ENCODE peak calls at places on chromosomes 13 and 19, in six cellular contexts. One of them, this sample, is unnamed.

GRCh38 chr19:39237200-39238184 is 7.3 kb downstream of the IFNL3 start:
- DNase-seq in NCI-H1092: no peak
- DNase-seq in activated CD4-positive, CD25-positive, alpha-beta regulatory T cell treated with anti-CD3 and anti-CD28 coated beads, Interleukin-2, amount 50 U/mL, for 16 hours: no peak
- DNase-seq in midbrain: no peak
- DNase-seq in NCI-H1694: no peak
- DNase-seq in glutamatergic neuron: no peak
- DNase-seq in this sample: no peak

GRCh38 chr13:46605089-46605488 is 52.1 kb downstream of the LRCH1 start:
- DNase-seq in NCI-H1092: no peak
- DNase-seq in activated CD4-positive, CD25-positive, alpha-beta regulatory T cell treated with anti-CD3 and anti-CD28 coated beads, Interleukin-2, amount 50 U/mL, for 16 hours: no peak
- DNase-seq in midbrain: no peak
- DNase-seq in NCI-H1694: no peak
- DNase-seq in glutamatergic neuron: no peak
- DNase-seq in this sample: no peak

GRCh38 chr19:46862504-46862835 is 1.7 kb downstream of the ARHGAP35 start:
- DNase-seq in NCI-H1092: no peak
- DNase-seq in activated CD4-positive, CD25-positive, alpha-beta regulatory T cell treated with anti-CD3 and anti-CD28 coated beads, Interleukin-2, amount 50 U/mL, for 16 hours: no peak
- DNase-seq in midbrain: no peak
- DNase-seq in NCI-H1694: no peak
- DNase-seq in glutamatergic neuron: no peak
- DNase-seq in this sample: no peak

GRCh38 chr13:110883539-110883938 is 31.3 kb downstream of the ANKRD10 start:
- DNase-seq in NCI-H1092: no peak
- DNase-seq in activated CD4-positive, CD25-positive, alpha-beta regulatory T cell treated with anti-CD3 and anti-CD28 coated beads, Interleukin-2, amount 50 U/mL, for 16 hours: no peak
- DNase-seq in midbrain: no peak
- DNase-seq in NCI-H1694: no peak
- DNase-seq in glutamatergic neuron: no peak
- DNase-seq in this sample: no peak

GRCh38 chr19:55193481-55193880 is 13.4 kb upstream of the SYT5 start:
- DNase-seq in NCI-H1092: no peak
- DNase-seq in activated CD4-positive, CD25-positive, alpha-beta regulatory T cell treated with anti-CD3 and anti-CD28 coated beads, Interleukin-2, amount 50 U/mL, for 16 hours: no peak
- DNase-seq in midbrain: no peak
- DNase-seq in NCI-H1694: no peak
- DNase-seq in glutamatergic neuron: no peak
- DNase-seq in this sample: no peak

GRCh38 chr19:3774621-3775373 is 2.8 kb upstream of the RAX2 start:
- DNase-seq in NCI-H1092: no peak
- DNase-seq in activated CD4-positive, CD25-positive, alpha-beta regulatory T cell treated with anti-CD3 and anti-CD28 coated beads, Interleukin-2, amount 50 U/mL, for 16 hours: no peak
- DNase-seq in midbrain: no peak
- DNase-seq in NCI-H1694: no peak
- DNase-seq in glutamatergic neuron: peak; percentile 47
- DNase-seq in this sample: no peak

GRCh38 chr13:94666065-94666464 is 46.3 kb downstream of the SOX21 start:
- DNase-seq in NCI-H1092: no peak
- DNase-seq in activated CD4-positive, CD25-positive, alpha-beta regulatory T cell treated with anti-CD3 and anti-CD28 coated beads, Interleukin-2, amount 50 U/mL, for 16 hours: no peak
- DNase-seq in midbrain: no peak
- DNase-seq in NCI-H1694: no peak
- DNase-seq in glutamatergic neuron: no peak
- DNase-seq in this sample: no peak

GRCh38 chr19:55028757-55029156 is 9.3 kb downstream of the GP6 start:
- DNase-seq in NCI-H1092: no peak
- DNase-seq in activated CD4-positive, CD25-positive, alpha-beta regulatory T cell treated with anti-CD3 and anti-CD28 coated beads, Interleukin-2, amount 50 U/mL, for 16 hours: no peak
- DNase-seq in midbrain: no peak
- DNase-seq in NCI-H1694: no peak
- DNase-seq in glutamatergic neuron: no peak
- DNase-seq in this sample: no peak

GRCh38 chr13:110957181-110957884 is 42.5 kb upstream of the ANKRD10 start:
- DNase-seq in NCI-H1092: no peak
- DNase-seq in activated CD4-positive, CD25-positive, alpha-beta regulatory T cell treated with anti-CD3 and anti-CD28 coated beads, Interleukin-2, amount 50 U/mL, for 16 hours: no peak
- DNase-seq in midbrain: no peak
- DNase-seq in NCI-H1694: no peak
- DNase-seq in glutamatergic neuron: no peak
- DNase-seq in this sample: no peak

GRCh38 chr13:106383791-106384190 is 151.7 kb downstream of the EFNB2 start:
- DNase-seq in NCI-H1092: no peak
- DNase-seq in activated CD4-positive, CD25-positive, alpha-beta regulatory T cell treated with anti-CD3 and anti-CD28 coated beads, Interleukin-2, amount 50 U/mL, for 16 hours: no peak
- DNase-seq in midbrain: no peak
- DNase-seq in NCI-H1694: no peak
- DNase-seq in glutamatergic neuron: no peak
- DNase-seq in this sample: no peak

GRCh38 chr13:113862766-113863510 is 938 bp downstream of the GAS6 start:
- DNase-seq in NCI-H1092: no peak
- DNase-seq in activated CD4-positive, CD25-positive, alpha-beta regulatory T cell treated with anti-CD3 and anti-CD28 coated beads, Interleukin-2, amount 50 U/mL, for 16 hours: no peak
- DNase-seq in midbrain: peak; percentile 49
- DNase-seq in NCI-H1694: no peak
- DNase-seq in glutamatergic neuron: peak; percentile 54
- DNase-seq in this sample: no peak

GRCh38 chr13:76885203-76886004 is 801 bp downstream of the KCTD12 start:
- DNase-seq in NCI-H1092: peak; percentile 59
- DNase-seq in activated CD4-positive, CD25-positive, alpha-beta regulatory T cell treated with anti-CD3 and anti-CD28 coated beads, Interleukin-2, amount 50 U/mL, for 16 hours: peak; percentile 2
- DNase-seq in midbrain: peak; percentile 53
- DNase-seq in NCI-H1694: peak; percentile 53
- DNase-seq in glutamatergic neuron: peak; percentile 75
- DNase-seq in this sample: no peak

GRCh38 chr19:33186835-33187540 is 7.1 kb upstream of the LRP3 start:
- DNase-seq in NCI-H1092: no peak
- DNase-seq in activated CD4-positive, CD25-positive, alpha-beta regulatory T cell treated with anti-CD3 and anti-CD28 coated beads, Interleukin-2, amount 50 U/mL, for 16 hours: no peak
- DNase-seq in midbrain: peak; percentile 16
- DNase-seq in NCI-H1694: no peak
- DNase-seq in glutamatergic neuron: no peak
- DNase-seq in this sample: peak; percentile 22

This sample was measured in globus pallidus.